ENCODE peak calls at places on chromosomes 5 and 9, in eight cellular contexts. T is HFFc6, R is H1, Y is pancreas, H is GM12864, S is Calu3, M is iPS-NIHi11, L is T-helper 2 cell. Q is an unnamed sample.

GRCh38 chr5:127830829-127831598 is 127.8 kb downstream of the CCDC192 start:
- DNase-seq in R (no peak), T (no peak), Y (no peak), M (no peak), L (no peak), H (no peak), S (no peak), Q (no peak)

GRCh38 chr9:126860757-126861466 is 473 bp downstream of the ZBTB34 start:
- DNase-seq in M (no peak), S (peak), H (no peak), L (peak), R (peak), Y (no peak), T (no peak), Q (peak)

GRCh38 chr5:51347704-51348103 is 35.5 kb upstream of the ISL1 start:
- DNase-seq in H (no peak), R (no peak), L (no peak), Y (no peak), S (no peak), M (peak), T (no peak), Q (no peak)

GRCh38 chr5:38922199-38922598 is 76.4 kb downstream of the OSMR start:
- DNase-seq in T (peak), S (peak), H (peak), R (peak), M (peak), Y (peak), L (peak), Q (peak)

GRCh38 chr9:131433302-131433854 is 39.5 kb downstream of the PRRC2B start:
- DNase-seq in Y (no peak), R (no peak), L (no peak), M (no peak), T (no peak), H (no peak), S (no peak), Q (no peak)

GRCh38 chr5:43281840-43282658 is 31.2 kb downstream of the HMGCS1 start:
- DNase-seq in S (no peak), Y (no peak), L (no peak), H (no peak), M (no peak), R (no peak), T (no peak), Q (no peak)

GRCh38 chr9:70506159-70506558 is 91.7 kb upstream of the KLF9 start:
- DNase-seq in Y (no peak), T (no peak), S (no peak), R (no peak), H (no peak), M (no peak), L (no peak), Q (no peak)

GRCh38 chr5:64229163-64229774 is 63.6 kb downstream of the RNF180 start:
- DNase-seq in R (no peak), Y (no peak), H (no peak), S (no peak), M (peak), T (peak), L (peak), Q (no peak)

GRCh38 chr5:107673106-107673367 is 2.3 kb upstream of the EFNA5 start:
- DNase-seq in L (no peak), R (peak), Y (no peak), S (no peak), T (no peak), H (no peak), M (no peak), Q (no peak)

GRCh38 chr5:124234022-124234899 is 512.2 kb downstream of the ZNF608 start:
- DNase-seq in Y (no peak), L (no peak), M (no peak), H (no peak), T (no peak), S (no peak), R (no peak), Q (no peak)

GRCh38 chr9:81174023-81174422 is 515.3 kb downstream of the TLE1 start:
- DNase-seq in L (no peak), S (no peak), H (no peak), T (no peak), R (no peak), M (no peak), Y (no peak), Q (no peak)

GRCh38 chr9:6944093-6944551 is 186.3 kb downstream of the KDM4C start:
- DNase-seq in S (no peak), Y (no peak), T (peak), L (no peak), R (no peak), H (no peak), M (no peak), Q (no peak)

GRCh38 chr5:17354265-17354664 is 136.8 kb downstream of the BASP1 start:
- DNase-seq in T (no peak), L (no peak), S (no peak), R (no peak), Y (no peak), H (no peak), M (no peak), Q (no peak)

GRCh38 chr9:131578016-131578415 is 32.7 kb downstream of the PRRT1B start:
- DNase-seq in L (no peak), T (no peak), S (no peak), Y (no peak), H (no peak), M (no peak), R (no peak), Q (no peak)

GRCh38 chr5:177133845-177134652 is 476 bp downstream of the NSD1 start:
- DNase-seq in M (peak), H (no peak), T (no peak), Y (peak), L (peak), S (peak), R (peak), Q (peak)

GRCh38 chr5:178695560-178695959 is 34.9 kb downstream of the ZNF354A start:
- DNase-seq in Y (no peak), R (no peak), S (no peak), T (no peak), L (no peak), M (no peak), H (no peak), Q (no peak)

GRCh38 chr5:142846402-142846801 is 76.2 kb downstream of the ARHGAP26 start:
- DNase-seq in M (no peak), H (no peak), T (no peak), L (no peak), S (no peak), R (no peak), Y (no peak), Q (no peak)

GRCh38 chr5:113166285-113166684 is 189.7 kb downstream of the DCP2 start:
- DNase-seq in R (no peak), Y (no peak), M (no peak), H (no peak), S (no peak), L (no peak), T (peak), Q (no peak)

GRCh38 chr5:111902436-111902835 is 145.4 kb upstream of the NREP start:
- DNase-seq in S (no peak), Y (no peak), M (no peak), L (no peak), H (no peak), R (no peak), T (no peak), Q (no peak)

GRCh38 chr9:98521141-98521540 is 187.6 kb downstream of the GABBR2 start:
- DNase-seq in Y (no peak), T (peak), L (no peak), R (no peak), M (no peak), H (no peak), S (no peak), Q (no peak)

GRCh38 chr9:89606567-89607311 is 1.9 kb downstream of the GADD45G start:
- DNase-seq in Y (peak), H (no peak), R (no peak), T (peak), S (peak), M (peak), L (no peak), Q (peak)

GRCh38 chr5:149224282-149224681 is 47.4 kb upstream of the AFAP1L1 start:
- DNase-seq in Y (no peak), R (no peak), H (no peak), T (no peak), M (no peak), S (no peak), L (no peak), Q (no peak)

GRCh38 chr9:122218885-122219855 is 9.6 kb downstream of the LHX6 start:
- DNase-seq in Y (no peak), S (no peak), M (no peak), L (no peak), T (no peak), H (no peak), R (peak), Q (no peak)

GRCh38 chr5:56620903-56621680 is 194.3 kb upstream of the MAP3K1 start:
- DNase-seq in H (no peak), R (no peak), L (no peak), M (no peak), Y (no peak), T (no peak), S (no peak), Q (no peak)

GRCh38 chr5:161064800-161065199 is 212.8 kb upstream of the ATP10B start:
- DNase-seq in Y (no peak), M (no peak), T (no peak), L (no peak), S (no peak), H (no peak), R (no peak), Q (no peak)

GRCh38 chr5:112228672-112229071 is 190.4 kb downstream of the EPB41L4A start:
- DNase-seq in S (peak), M (peak), R (no peak), T (peak), Y (peak), H (no peak), L (no peak), Q (peak)

GRCh38 chr5:34534237-34535108 is 121.7 kb upstream of the RAI14 start:
- DNase-seq in H (peak), T (peak), L (no peak), S (no peak), R (no peak), Y (no peak), M (no peak), Q (no peak)

GRCh38 chr5:116669261-116670049 is 94.8 kb upstream of the SEMA6A start:
- DNase-seq in M (no peak), R (no peak), S (peak), Y (no peak), T (no peak), H (no peak), L (no peak), Q (no peak)

GRCh38 chr9:34976441-34976840 is 13.1 kb upstream of the DNAJB5 start:
- DNase-seq in S (no peak), T (no peak), L (no peak), H (no peak), M (no peak), Y (no peak), R (no peak), Q (no peak)

GRCh38 chr5:53249529-53249928 is 140.0 kb upstream of the MOCS2 start:
- DNase-seq in T (peak), Y (no peak), L (no peak), M (no peak), R (no peak), S (no peak), H (no peak), Q (no peak)

GRCh38 chr9:70100362-70100761 is 56.7 kb downstream of the MAMDC2 start:
- DNase-seq in R (no peak), H (no peak), L (no peak), S (no peak), Y (no peak), M (no peak), T (no peak), Q (no peak)

GRCh38 chr9:76302947-76303550 is 91.2 kb downstream of the RFK start:
- DNase-seq in H (peak), Y (no peak), S (no peak), M (peak), L (peak), R (no peak), T (peak), Q (no peak)

GRCh38 chr5:1555011-1555807 is 31.4 kb upstream of the LPCAT1 start:
- DNase-seq in M (no peak), Y (no peak), T (peak), H (no peak), L (no peak), R (peak), S (peak), Q (no peak)

GRCh38 chr5:158840193-158840592 is 259.5 kb downstream of the EBF1 start:
- DNase-seq in L (no peak), M (no peak), H (no peak), S (no peak), R (no peak), T (no peak), Y (no peak), Q (no peak)

GRCh38 chr9:125240649-125240999 is 519 bp downstream of the HSPA5 start:
- DNase-seq in M (no peak), R (peak), H (no peak), S (peak), L (no peak), Y (no peak), T (no peak), Q (no peak)

GRCh38 chr5:33659526-33660169 is 218.9 kb downstream of the TARS1 start:
- DNase-seq in Y (no peak), H (no peak), L (no peak), S (no peak), R (no peak), M (no peak), T (no peak), Q (no peak)

GRCh38 chr9:87606921-87607521 is 109.4 kb downstream of the DAPK1 start:
- DNase-seq in L (no peak), H (no peak), T (peak), M (no peak), S (no peak), Y (no peak), R (no peak), Q (no peak)

GRCh38 chr5:72141440-72142271 is 34.4 kb downstream of the MAP1B start:
- DNase-seq in M (no peak), S (no peak), L (no peak), Y (no peak), R (no peak), H (no peak), T (peak), Q (no peak)

GRCh38 chr5:151663617-151664322 is 22.9 kb downstream of the SPARC start:
- DNase-seq in M (no peak), Y (no peak), H (no peak), T (no peak), L (no peak), S (no peak), R (no peak), Q (no peak)